ENCODE peak calls at places on chromosome 14, in four cellular contexts. I is WTC11, B is HepG2, G is K562. O is an unnamed sample.

GRCh38 chr14:69685716-69686115 is 74.3 kb downstream of the SUSD6 start:
- DNase-seq in I (no peak), B (peak), G (no peak), O (no peak)

GRCh38 chr14:53152909-53153701 is at the start of gene DDHD1:
- DNase-seq in I (peak), B (peak), G (peak), O (peak)

GRCh38 chr14:89422181-89422951 is 5.3 kb upstream of the FOXN3 start:
- DNase-seq in I (no peak), B (no peak), G (no peak), O (no peak)

GRCh38 chr14:58815046-58815701 is 177.4 kb downstream of the DACT1 start:
- DNase-seq in I (no peak), B (no peak), G (no peak), O (no peak)

GRCh38 chr14:89466460-89466859 is 49.4 kb upstream of the FOXN3 start:
- DNase-seq in I (no peak), B (no peak), G (no peak), O (no peak)

GRCh38 chr14:70257526-70257925 is 68.8 kb upstream of the SLC8A3 start:
- DNase-seq in I (peak), B (no peak), G (peak), O (no peak)

GRCh38 chr14:71985538-71986234 is 53.5 kb downstream of the RGS6 start:
- DNase-seq in I (no peak), B (no peak), G (no peak), O (no peak)

GRCh38 chr14:68978550-68978911 is 571 bp downstream of the ACTN1 start:
- DNase-seq in I (peak), B (no peak), G (peak), O (no peak)

GRCh38 chr14:81927069-81927468 is 393.4 kb upstream of the SEL1L start:
- DNase-seq in I (no peak), B (no peak), G (no peak), O (no peak)

GRCh38 chr14:103629503-103630121 is 601 bp downstream of the KLC1 start:
- DNase-seq in I (peak), B (no peak), G (peak), O (no peak)

GRCh38 chr14:95523818-95524448 is 7.5 kb upstream of the SYNE3 start:
- DNase-seq in I (no peak), B (peak), G (peak), O (no peak)

GRCh38 chr14:37144729-37145363 is 27.6 kb downstream of the SLC25A21 start:
- DNase-seq in I (no peak), B (no peak), G (no peak), O (no peak)

GRCh38 chr14:23284654-23285529 is 1.0 kb downstream of the HOMEZ start:
- DNase-seq in I (no peak), B (peak), G (no peak), O (no peak)

GRCh38 chr14:36747411-36748184 is 85.9 kb downstream of the PAX9 start:
- DNase-seq in I (no peak), B (peak), G (peak), O (no peak)

GRCh38 chr14:65222434-65222833 is 120.1 kb upstream of the MAX start:
- DNase-seq in I (peak), B (no peak), G (peak), O (no peak)

GRCh38 chr14:54591461-54592245 is 24.7 kb downstream of the SAMD4A start:
- DNase-seq in I (no peak), B (no peak), G (no peak), O (no peak)

GRCh38 chr14:41749425-41749824 is 142.7 kb downstream of the LRFN5 start:
- DNase-seq in I (no peak), B (peak), G (no peak), O (no peak)

GRCh38 chr14:26395726-26396125 is 202.1 kb downstream of the NOVA1 start:
- DNase-seq in I (no peak), B (no peak), G (no peak), O (no peak)

GRCh38 chr14:77011226-77011762 is 17.2 kb downstream of the IRF2BPL start:
- DNase-seq in I (no peak), B (no peak), G (no peak), O (no peak)

GRCh38 chr14:33726685-33727084 is 224.2 kb downstream of the EGLN3 start:
- DNase-seq in I (no peak), B (no peak), G (no peak), O (no peak)

GRCh38 chr14:93044601-93045000 is 71.1 kb downstream of the ITPK1 start:
- DNase-seq in I (no peak), B (no peak), G (peak), O (no peak)

GRCh38 chr14:31024577-31025334 is 693 bp upstream of the AP4S1 start:
- DNase-seq in I (no peak), B (no peak), G (no peak), O (no peak)

GRCh38 chr14:20781805-20782204 is 737 bp downstream of the RNASE6 start:
- DNase-seq in I (no peak), B (no peak), G (no peak), O (no peak)

GRCh38 chr14:36264595-36264994 is 55.8 kb downstream of the MBIP start:
- DNase-seq in I (no peak), B (no peak), G (peak), O (no peak)

GRCh38 chr14:77979666-77980351 is 179.9 kb downstream of the ADCK1 start:
- DNase-seq in I (peak), B (peak), G (peak), O (no peak)

GRCh38 chr14:77025744-77026165 is 2.8 kb downstream of the IRF2BPL start:
- DNase-seq in I (peak), B (no peak), G (no peak), O (no peak)

GRCh38 chr14:28676481-28676880 is 90.1 kb upstream of the FOXG1 start:
- DNase-seq in I (no peak), B (no peak), G (no peak), O (no peak)

GRCh38 chr14:55151601-55152000 is 22.5 kb downstream of the LGALS3 start:
- DNase-seq in I (no peak), B (no peak), G (no peak), O (no peak)

GRCh38 chr14:71354801-71355200 is 447.5 kb downstream of the PCNX1 start:
- DNase-seq in I (no peak), B (no peak), G (no peak), O (no peak)

GRCh38 chr14:85531594-85532391 is 1.8 kb downstream of the FLRT2 start:
- DNase-seq in I (peak), B (no peak), G (no peak), O (no peak)

GRCh38 chr14:89266754-89267153 is 150.3 kb downstream of the FOXN3 start:
- DNase-seq in I (no peak), B (no peak), G (no peak), O (no peak)

GRCh38 chr14:72519543-72519942 is 374.4 kb downstream of the DPF3 start:
- DNase-seq in I (no peak), B (no peak), G (no peak), O (no peak)

GRCh38 chr14:99266181-99267178 is 5.5 kb downstream of the BCL11B start:
- DNase-seq in I (peak), B (peak), G (peak), O (no peak)

GRCh38 chr14:75982724-75983358 is 1.0 kb upstream of the TGFB3 start:
- DNase-seq in I (no peak), B (no peak), G (no peak), O (no peak)

GRCh38 chr14:95519699-95520098 is 3.2 kb upstream of the SYNE3 start:
- DNase-seq in I (no peak), B (no peak), G (no peak), O (no peak)

GRCh38 chr14:78286210-78286609 is 116.0 kb downstream of the NRXN3 start:
- DNase-seq in I (no peak), B (no peak), G (no peak), O (no peak)

GRCh38 chr14:101953151-101953550 is 11.2 kb upstream of the DYNC1H1 start:
- DNase-seq in I (no peak), B (no peak), G (no peak), O (no peak)

GRCh38 chr14:91363776-91364523 is 53.7 kb downstream of the CCDC88C start:
- DNase-seq in I (no peak), B (no peak), G (peak), O (peak)
- TF ChIP-seq ETV6 in I (no peak), B (no peak), G (no peak), O (peak)

GRCh38 chr14:50837271-50837670 is 6.3 kb upstream of the NIN start:
- DNase-seq in I (no peak), B (no peak), G (no peak), O (no peak)

GRCh38 chr14:50836515-50836914 is 5.6 kb upstream of the NIN start:
- DNase-seq in I (no peak), B (no peak), G (no peak), O (no peak)

GRCh38 chr14:50839048-50839447 is 8.1 kb upstream of the NIN start:
- DNase-seq in I (no peak), B (peak), G (no peak), O (no peak)

GRCh38 chr14:50837850-50838470 is 7.0 kb upstream of the NIN start:
- DNase-seq in I (no peak), B (no peak), G (no peak), O (no peak)

DNA sequence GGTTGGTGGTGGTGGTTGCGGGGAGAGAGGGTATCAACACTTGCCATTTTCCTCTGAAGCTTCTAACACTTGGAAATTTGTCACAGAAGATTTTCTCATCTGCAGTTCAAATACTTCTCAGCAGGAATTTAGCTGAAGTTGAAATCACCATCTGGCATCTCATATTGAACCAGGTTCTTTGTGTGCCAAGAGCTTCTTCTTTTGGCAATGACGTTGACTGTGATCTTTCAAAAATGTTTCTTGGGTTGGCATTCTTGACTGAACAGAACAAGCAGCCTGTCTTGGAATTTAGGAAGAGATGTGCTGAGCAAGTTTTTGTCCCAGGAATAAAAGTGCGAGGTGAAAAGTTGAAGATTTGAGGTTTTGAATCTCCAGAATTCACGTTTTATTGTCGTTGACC is 8.7 kb upstream of the NIN start:
- DNase-seq in I (no peak), B (no peak), G (no peak), O (no peak)
- TF ChIP-seq ETV6 in I (no peak), B (no peak), G (no peak), O (no peak)

GRCh38 chr14:104937694-104938365 is 13.2 kb downstream of the PLD4 start:
- DNase-seq in I (no peak), B (no peak), G (no peak), O (no peak)

GRCh38 chr14:104935955-104936354 is 11.3 kb downstream of the PLD4 start:
- DNase-seq in I (peak), B (no peak), G (no peak), O (no peak)

GRCh38 chr14:104937161-104937560 is 12.5 kb downstream of the PLD4 start:
- DNase-seq in I (peak), B (no peak), G (no peak), O (no peak)

GRCh38 chr14:104935026-104935650 is 10.5 kb downstream of the PLD4 start:
- DNase-seq in I (peak), B (no peak), G (no peak), O (no peak)

GRCh38 chr14:104936361-104937155 is 11.9 kb downstream of the PLD4 start:
- DNase-seq in I (peak), B (no peak), G (no peak), O (no peak)
- TF ChIP-seq ETV6 in I (no peak), B (no peak), G (no peak), O (no peak)

GRCh38 chr14:66636240-66636639 is 128.3 kb downstream of the GPHN start:
- DNase-seq in I (no peak), B (no peak), G (no peak), O (no peak)

GRCh38 chr14:66634876-66635275 is 126.9 kb downstream of the GPHN start:
- DNase-seq in I (no peak), B (peak), G (no peak), O (no peak)

GRCh38 chr14:66638688-66639087 is 130.7 kb downstream of the GPHN start:
- DNase-seq in I (no peak), B (no peak), G (no peak), O (no peak)

DNA sequence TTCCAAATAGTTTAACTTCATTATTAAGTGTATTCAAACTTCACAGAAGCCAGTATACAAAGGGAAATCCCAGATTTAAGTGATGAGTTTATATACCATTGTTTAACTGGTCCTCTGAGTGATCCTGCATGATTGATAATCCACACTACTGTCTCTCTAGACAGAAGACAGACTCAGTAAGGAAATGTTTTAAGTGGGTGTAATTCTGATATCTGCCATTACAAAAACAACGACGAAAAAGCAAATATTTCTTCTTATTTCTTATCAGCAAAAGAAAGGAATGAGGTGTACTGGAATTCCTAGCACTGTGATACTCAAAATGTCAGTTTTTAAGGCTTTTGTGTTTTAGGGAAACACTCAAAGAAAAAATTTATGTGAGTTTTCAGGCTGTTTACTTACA is 127.5 kb downstream of the GPHN start:
- DNase-seq in I (no peak), B (no peak), G (no peak), O (no peak)
- TF ChIP-seq ETV6 in I (no peak), B (no peak), G (no peak), O (no peak)

DNA sequence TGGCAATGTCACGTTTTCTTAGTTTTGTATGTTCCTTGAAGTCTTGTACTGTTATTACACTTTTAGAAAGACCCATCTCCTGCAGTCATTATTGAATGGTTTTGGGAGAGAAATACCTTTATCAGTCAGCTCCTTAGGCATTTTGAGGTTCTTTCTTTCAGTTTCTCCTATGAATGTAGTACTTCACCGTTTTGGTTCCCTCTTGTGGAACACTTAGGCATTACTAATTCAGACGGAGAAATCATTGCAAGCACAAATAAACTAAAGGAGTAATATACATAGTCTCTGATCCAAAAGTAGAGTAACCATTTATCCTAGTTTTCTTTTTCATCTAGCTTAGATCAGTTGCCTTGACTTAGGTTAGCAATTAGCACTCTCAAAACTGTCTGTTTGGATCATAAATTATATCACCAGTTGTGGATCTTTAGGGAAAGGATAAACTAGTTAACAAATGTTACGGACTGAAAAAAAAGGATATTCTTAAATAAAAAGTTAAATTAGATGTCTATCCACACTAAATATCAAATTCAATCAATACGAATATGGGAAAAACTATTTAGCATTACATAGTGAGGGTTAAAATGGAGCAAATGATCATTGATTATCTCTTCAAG is 1538.3 kb upstream of the SEL1L start:
- DNase-seq in I (no peak), B (peak), G (no peak), O (peak)
- TF ChIP-seq ETV6 in I (no peak), B (no peak), G (no peak), O (no peak)

DNA sequence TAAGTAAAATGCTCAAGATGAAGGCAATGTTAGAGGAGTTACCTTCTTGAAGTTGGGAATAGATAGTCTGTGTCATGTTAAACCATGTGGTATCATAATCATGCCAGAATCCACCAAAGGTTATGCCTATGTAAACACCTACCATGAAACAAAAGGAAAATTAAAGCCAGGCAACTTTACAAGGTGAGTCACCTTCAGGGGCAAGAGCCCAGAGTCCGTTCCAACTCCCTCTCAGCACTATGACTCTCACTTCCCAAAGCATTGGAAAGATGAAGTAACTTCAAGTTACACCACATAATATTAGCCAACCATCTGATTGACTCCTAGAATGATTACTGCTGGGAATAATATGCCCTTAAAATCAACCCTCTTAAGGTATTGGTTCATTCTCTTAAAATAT is 38.5 kb downstream of the CATSPERB start:
- DNase-seq in I (no peak), B (peak), G (no peak), O (no peak)
- TF ChIP-seq ETV6 in I (no peak), B (no peak), G (no peak), O (no peak)

DNA sequence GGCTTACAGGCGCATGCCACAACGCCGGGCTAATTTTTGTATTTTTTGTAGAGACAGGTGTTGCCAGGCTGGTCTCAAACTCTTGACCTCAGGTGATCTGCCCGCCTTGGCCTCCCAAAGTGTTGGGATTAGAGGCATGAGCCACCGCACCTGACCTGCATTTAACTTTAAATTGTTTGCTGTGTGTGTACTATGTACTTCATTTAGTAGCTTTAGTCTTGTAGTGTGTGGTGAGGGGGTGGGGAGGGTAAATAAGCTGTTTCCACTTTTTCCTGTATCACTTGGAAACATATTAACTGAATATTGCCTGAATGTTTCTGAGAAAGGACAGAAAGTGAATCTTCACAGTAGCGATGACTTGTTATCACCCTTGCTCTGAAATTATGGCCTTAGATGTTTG is 8.5 kb downstream of the DLST start:
- DNase-seq in I (no peak), B (no peak), G (no peak), O (no peak)
- TF ChIP-seq ETV6 in I (no peak), B (no peak), G (no peak), O (no peak)